ENCODE peak calls at places on chromosomes 3 and 15, in six cellular contexts. Y is SK-N-SH, C is GM23338, V is breast epithelium, P is HL-60, F is H1. D is an unnamed sample.

GRCh38 chr3:175383813-175384212 is 524.7 kb downstream of the NAALADL2 start:
- DNase-seq in Y (no peak), C (no peak), V (no peak), P (no peak), F (no peak), D (no peak)

GRCh38 chr3:11532865-11533490 is 110.7 kb downstream of the VGLL4 start:
- DNase-seq in Y (no peak), C (no peak), V (peak), P (no peak), F (no peak), D (peak)

GRCh38 chr3:177037241-177037640 is 160.0 kb downstream of the TBL1XR1 start:
- DNase-seq in Y (no peak), C (no peak), V (no peak), P (no peak), F (no peak), D (no peak)

GRCh38 chr3:54240-54639 is 142.3 kb upstream of the CHL1 start:
- DNase-seq in Y (no peak), C (peak), V (no peak), P (no peak), F (no peak), D (no peak)

GRCh38 chr3:55721716-55722484 is 234.8 kb upstream of the WNT5A start:
- DNase-seq in Y (peak), C (peak), V (no peak), P (no peak), F (peak), D (no peak)

GRCh38 chr3:117045143-117045542 is 335.6 kb downstream of the TUSC7 start:
- DNase-seq in Y (no peak), C (peak), V (no peak), P (no peak), F (peak), D (peak)

GRCh38 chr3:110343376-110343775 is 728.2 kb upstream of the NECTIN3 start:
- DNase-seq in Y (no peak), C (no peak), V (no peak), P (no peak), F (no peak), D (no peak)

GRCh38 chr3:149964296-149964695 is 6.4 kb downstream of the PFN2 start:
- DNase-seq in Y (no peak), C (no peak), V (no peak), P (no peak), F (no peak), D (no peak)

GRCh38 chr3:12392101-12392878 is 92.0 kb upstream of the TSEN2 start:
- DNase-seq in Y (no peak), C (no peak), V (no peak), P (no peak), F (no peak), D (no peak)

GRCh38 chr15:27679621-27680521 is 419.2 kb downstream of the OCA2 start:
- DNase-seq in Y (peak), C (peak), V (no peak), P (no peak), F (no peak), D (no peak)

GRCh38 chr15:33154366-33155166 is 39.9 kb downstream of the FMN1 start:
- DNase-seq in Y (no peak), C (no peak), V (no peak), P (peak), F (no peak), D (peak)

GRCh38 chr15:40479024-40479423 is 8.2 kb downstream of the CHST14 start:
- DNase-seq in Y (no peak), C (no peak), V (no peak), P (no peak), F (no peak), D (no peak)

GRCh38 chr3:171455603-171456550 is 4.3 kb downstream of the TNIK start:
- DNase-seq in Y (no peak), C (no peak), V (no peak), P (no peak), F (no peak), D (no peak)

GRCh38 chr3:171458857-171459129 is 1.4 kb downstream of the TNIK start:
- DNase-seq in Y (peak), C (peak), V (no peak), P (no peak), F (peak), D (no peak)

GRCh38 chr3:171456765-171457164 is 3.4 kb downstream of the TNIK start:
- DNase-seq in Y (no peak), C (no peak), V (no peak), P (no peak), F (no peak), D (no peak)

GRCh38 chr3:171458056-171458856 is 1.9 kb downstream of the TNIK start:
- DNase-seq in Y (no peak), C (peak), V (no peak), P (no peak), F (no peak), D (no peak)

DNA sequence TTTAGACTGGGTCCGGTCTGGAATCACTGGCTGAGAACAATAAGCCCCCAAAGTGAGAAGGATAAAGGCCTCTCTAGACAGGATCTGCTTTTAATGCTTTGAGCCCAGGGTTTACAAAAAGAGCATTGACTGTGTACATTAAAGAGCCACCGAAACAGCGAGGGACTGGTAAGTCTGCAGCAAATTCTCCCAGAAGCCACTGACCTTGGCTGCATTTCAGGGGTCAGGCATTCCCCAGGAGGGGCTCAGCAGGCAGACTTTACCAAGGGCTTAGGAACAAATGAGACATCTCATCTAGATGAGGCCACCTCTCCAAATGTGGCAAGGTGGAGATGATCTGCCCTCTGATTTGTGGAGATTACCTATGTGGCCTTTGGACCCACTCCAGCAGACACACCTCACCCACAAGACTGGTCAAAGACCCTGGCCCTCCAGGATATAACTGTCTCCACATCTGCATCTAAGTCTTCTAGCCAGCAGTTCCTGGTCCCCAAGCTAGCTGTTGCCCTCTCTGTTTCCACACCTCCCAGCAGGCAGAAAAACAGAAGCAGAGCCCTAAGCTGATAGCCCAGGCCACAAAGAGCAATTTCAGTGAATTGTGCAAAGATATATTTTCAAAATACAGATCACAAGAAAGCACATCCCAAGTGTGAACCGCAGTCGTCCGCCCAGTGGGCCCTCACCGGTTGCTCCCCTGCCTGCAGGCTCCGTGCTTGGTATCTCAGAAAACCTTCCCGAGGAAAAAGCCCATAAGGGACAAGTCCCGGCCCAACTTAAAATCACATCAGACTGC is 2.7 kb downstream of the TNIK start:
- DNase-seq in Y (no peak), C (no peak), V (no peak), P (no peak), F (no peak), D (no peak)
- H3K4me3 ChIP-seq in Y (peak), C (peak), V (peak), P (no peak), F (peak), D (peak)

DNA sequence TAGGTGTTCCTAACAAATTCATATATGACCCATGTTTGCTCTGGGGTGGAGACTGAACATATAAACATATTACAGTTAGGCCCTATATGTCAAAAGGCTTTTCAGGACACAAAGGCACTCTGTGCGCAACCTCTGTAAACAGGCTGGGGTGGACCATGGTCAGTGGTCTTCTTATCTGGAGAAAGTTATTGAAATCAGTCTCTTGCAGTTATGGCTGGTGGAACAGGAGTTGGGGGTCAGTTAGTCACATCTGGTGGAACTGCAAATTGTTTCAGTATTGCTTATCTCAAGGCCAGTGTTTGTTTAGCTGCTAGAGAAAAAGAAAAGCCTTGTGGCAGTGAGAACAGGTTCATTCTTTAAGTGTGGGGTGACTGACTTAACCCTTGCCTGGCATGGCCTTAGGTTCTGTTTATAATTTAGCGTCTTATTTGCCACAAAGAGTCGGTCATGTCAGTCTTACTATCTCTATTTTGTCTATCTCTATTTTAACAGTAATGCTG is 5.9 kb upstream of the GP9 start:
- DNase-seq in Y (peak), C (no peak), V (no peak), P (no peak), F (no peak), D (no peak)
- TF ChIP-seq POLR2AphosphoS5 in Y (no peak), C (no peak), V (no peak), P (no peak), F (no peak), D (no peak)

GRCh38 chr15:100726426-100727190 is 124.2 kb downstream of the ASB7 start:
- DNase-seq in Y (peak), C (no peak), V (peak), P (no peak), F (peak), D (peak)
- H3K27ac ChIP-seq in Y (no peak), C (no peak), V (peak), P (no peak), F (no peak), D (no peak)

DNA sequence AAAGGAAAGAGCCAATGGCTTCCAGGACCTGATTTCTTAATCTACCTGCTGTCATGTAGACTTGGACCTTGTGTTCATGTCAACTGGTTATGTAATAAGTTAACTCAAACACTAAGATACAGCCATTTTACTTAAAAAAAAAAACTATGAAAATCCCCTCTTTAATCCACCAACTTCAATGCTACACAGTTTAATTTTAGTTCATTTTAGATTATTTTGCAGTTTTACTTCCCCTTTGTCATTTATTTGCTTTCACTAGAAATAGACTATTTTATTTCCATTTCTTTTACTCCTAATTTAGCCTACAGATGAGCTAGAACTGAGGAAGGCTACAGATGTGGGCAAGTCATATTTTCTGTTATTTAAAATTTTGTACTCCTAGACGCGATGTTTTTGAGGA is 10.7 kb upstream of the DNAJC13 start:
- DNase-seq in Y (no peak), C (no peak), V (no peak), P (no peak), F (no peak), D (no peak)
- H3K4me3 ChIP-seq in Y (no peak), C (no peak), V (no peak), P (no peak), F (no peak), D (no peak)

GRCh38 chr3:41101231-41101630 is 98.1 kb upstream of the CTNNB1 start:
- DNase-seq in Y (no peak), C (peak), V (no peak), P (no peak), F (no peak), D (no peak)

GRCh38 chr3:41097896-41098496 is 101.3 kb upstream of the CTNNB1 start:
- DNase-seq in Y (no peak), C (no peak), V (no peak), P (no peak), F (no peak), D (no peak)

GRCh38 chr3:41102053-41102556 is 97.2 kb upstream of the CTNNB1 start:
- DNase-seq in Y (no peak), C (no peak), V (no peak), P (no peak), F (no peak), D (no peak)

GRCh38 chr3:41102750-41103149 is 96.6 kb upstream of the CTNNB1 start:
- DNase-seq in Y (no peak), C (no peak), V (no peak), P (no peak), F (no peak), D (no peak)

GRCh38 chr3:41103200-41103599 is 96.1 kb upstream of the CTNNB1 start:
- DNase-seq in Y (no peak), C (no peak), V (no peak), P (no peak), F (no peak), D (no peak)
- TF ChIP-seq POLR2AphosphoS5 in Y (no peak), C (no peak), V (no peak), P (no peak), F (no peak), D (no peak)

DNA sequence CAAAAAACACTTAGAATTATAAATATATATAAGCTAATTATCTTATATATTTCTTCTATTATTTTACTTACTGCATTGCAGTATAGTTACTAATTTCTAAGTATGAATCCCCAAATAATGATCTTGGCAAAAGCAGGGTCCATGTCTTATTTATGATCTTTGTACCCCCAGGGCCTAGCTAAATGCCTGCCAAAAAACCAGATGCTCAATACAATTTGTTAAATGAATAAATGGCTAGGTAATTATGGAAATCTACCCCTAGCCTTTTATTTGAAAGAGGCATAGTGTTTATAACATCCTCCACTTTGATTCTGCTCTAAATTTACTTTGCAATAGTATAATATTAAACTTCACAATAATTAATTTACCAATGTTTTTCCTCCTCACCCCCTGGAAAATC is 69.5 kb downstream of the CSNK1G1 start:
- DNase-seq in Y (peak), C (no peak), V (no peak), P (no peak), F (no peak), D (no peak)
- H3K27ac ChIP-seq in Y (no peak), C (no peak), V (no peak), P (no peak), F (no peak), D (no peak)

GRCh38 chr3:58013099-58013498 is 4.9 kb downstream of the FLNB start:
- DNase-seq in Y (no peak), C (no peak), V (no peak), P (no peak), F (no peak), D (no peak)
- H3K4me3 ChIP-seq in Y (no peak), C (no peak), V (no peak), P (no peak), F (no peak), D (no peak)

GRCh38 chr3:126355251-126355650 is 2.0 kb downstream of the KLF15 start:
- DNase-seq in Y (no peak), C (no peak), V (no peak), P (no peak), F (no peak), D (peak)

GRCh38 chr3:126357299-126358037 is at the start of gene KLF15:
- DNase-seq in Y (peak), C (peak), V (peak), P (peak), F (peak), D (peak)

GRCh38 chr3:126356373-126357298 is 572 bp downstream of the KLF15 start:
- DNase-seq in Y (peak), C (peak), V (no peak), P (peak), F (no peak), D (peak)

GRCh38 chr3:126354776-126355175 is 2.4 kb downstream of the KLF15 start:
- DNase-seq in Y (no peak), C (no peak), V (no peak), P (no peak), F (no peak), D (peak)

DNA sequence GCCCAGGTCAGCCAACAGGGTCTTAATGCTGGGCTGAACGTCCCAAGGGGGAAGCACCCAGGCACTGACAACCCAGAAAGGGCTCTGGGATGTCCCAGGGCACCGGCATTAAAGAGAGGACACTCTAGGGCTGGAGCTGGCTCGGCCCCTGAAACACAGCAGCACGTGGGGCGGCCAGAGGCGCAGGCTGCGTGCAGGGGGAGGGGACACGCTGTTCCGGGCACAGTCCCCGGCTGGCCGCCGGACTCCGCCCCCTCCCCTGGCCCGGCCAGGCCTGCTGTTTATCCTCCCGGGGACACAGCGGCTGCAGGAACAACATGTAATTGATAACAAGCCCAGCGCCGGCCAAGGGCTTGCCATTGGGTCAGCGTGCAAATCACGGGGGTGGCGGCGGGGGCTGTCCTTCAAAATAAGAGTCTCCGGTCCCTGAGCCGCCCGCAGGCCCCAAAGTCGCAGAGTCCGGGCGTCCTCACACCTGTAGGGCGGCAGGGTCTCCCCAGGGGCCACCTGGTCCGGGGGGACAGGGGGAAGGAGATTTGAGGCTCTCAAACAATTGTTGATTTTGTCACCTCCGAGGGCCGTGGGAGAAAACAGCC is 1.3 kb downstream of the KLF15 start:
- DNase-seq in Y (peak), C (peak), V (peak), P (peak), F (peak), D (peak)
- TF ChIP-seq POLR2AphosphoS5 in Y (no peak), C (no peak), V (peak), P (no peak), F (no peak), D (peak)

GRCh38 chr3:18086078-18086477 is 339.1 kb downstream of the SATB1 start:
- DNase-seq in Y (no peak), C (no peak), V (no peak), P (no peak), F (no peak), D (no peak)

GRCh38 chr3:18087963-18088362 is 337.2 kb downstream of the SATB1 start:
- DNase-seq in Y (no peak), C (no peak), V (no peak), P (no peak), F (no peak), D (no peak)

GRCh38 chr3:18085429-18085828 is 339.7 kb downstream of the SATB1 start:
- DNase-seq in Y (no peak), C (no peak), V (no peak), P (no peak), F (no peak), D (no peak)

GRCh38 chr3:18090377-18090776 is 334.8 kb downstream of the SATB1 start:
- DNase-seq in Y (no peak), C (no peak), V (no peak), P (no peak), F (no peak), D (no peak)
- H3K27ac ChIP-seq in Y (no peak), C (no peak), V (no peak), P (no peak), F (no peak), D (no peak)